ENCODE peak calls at places on chromosomes 6 and 20, in eight cellular contexts. A, Y, D, O, S, C, N and L are unnamed samples.

GRCh38 chr6:20918868-20919267 is 384.6 kb downstream of the CDKAL1 start:
- DNase-seq in D (no peak), S (peak; percentile 23), C (no peak), N (no peak), Y (no peak), A (no peak), O (no peak), L (no peak)

GRCh38 chr6:30075987-30076311 is 380 bp upstream of the RNF39 start:
- DNase-seq in C (no peak), N (no peak), O (no peak), S (no peak), Y (no peak), D (no peak), A (no peak), L (no peak)

GRCh38 chr6:44470106-44470446 is 82.6 kb downstream of the CDC5L start:
- DNase-seq in O (no peak), N (no peak), Y (no peak), S (no peak), A (no peak), D (no peak), C (no peak), L (no peak)

GRCh38 chr6:36586606-36587005 is 7.6 kb upstream of the SRSF3 start:
- DNase-seq in A (no peak), C (no peak), S (no peak), O (no peak), N (no peak), D (no peak), Y (no peak), L (no peak)

GRCh38 chr6:126017668-126018067 is 31.3 kb downstream of the TRMT11 start:
- DNase-seq in S (no peak), O (no peak), N (no peak), A (no peak), Y (no peak), D (no peak), C (no peak), L (no peak)

GRCh38 chr6:111642463-111643158 is 36.9 kb upstream of the TRAF3IP2 start:
- DNase-seq in N (peak; percentile 80), D (no peak), A (peak; percentile 27), O (peak; percentile 52), Y (no peak), C (peak; percentile 40), S (peak; percentile 84), L (no peak)

GRCh38 chr20:33575302-33575701 is 85.4 kb downstream of the CBFA2T2 start:
- DNase-seq in O (no peak), N (no peak), A (no peak), C (no peak), Y (no peak), S (no peak), D (no peak), L (no peak)

GRCh38 chr6:81865712-81866111 is 113.2 kb upstream of the TENT5A start:
- DNase-seq in N (no peak), Y (no peak), S (peak; percentile 52), D (no peak), C (no peak), O (no peak), A (peak; percentile 1), L (no peak)

GRCh38 chr6:131950767-131951575 is at the start of gene CCN2:
- DNase-seq in A (peak; percentile 83), Y (peak; percentile 33), O (peak; percentile 80), N (peak; percentile 85), S (peak; percentile 100), C (peak; percentile 93), D (peak; percentile 85), L (no peak)

GRCh38 chr20:48676125-48676524 is 151.7 kb downstream of the PREX1 start:
- DNase-seq in A (no peak), N (no peak), Y (no peak), O (no peak), C (no peak), S (no peak), D (peak; percentile 61), L (no peak)

GRCh38 chr6:34237722-34238506 is 1.2 kb downstream of the HMGA1 start:
- DNase-seq in D (peak; percentile 93), N (peak; percentile 67), A (peak; percentile 56), S (peak; percentile 31), Y (peak; percentile 68), C (peak; percentile 64), O (peak; percentile 45), L (no peak)

GRCh38 chr6:156662025-156662445 is 115.1 kb upstream of the ARID1B start:
- DNase-seq in O (no peak), Y (no peak), N (no peak), C (peak; percentile 90), D (no peak), S (no peak), A (peak; percentile 61), L (no peak)

GRCh38 chr20:57065646-57066045 is 200.8 kb downstream of the BMP7 start:
- DNase-seq in Y (no peak), A (no peak), N (no peak), S (peak; percentile 34), D (no peak), O (no peak), C (no peak), L (no peak)

DNA sequence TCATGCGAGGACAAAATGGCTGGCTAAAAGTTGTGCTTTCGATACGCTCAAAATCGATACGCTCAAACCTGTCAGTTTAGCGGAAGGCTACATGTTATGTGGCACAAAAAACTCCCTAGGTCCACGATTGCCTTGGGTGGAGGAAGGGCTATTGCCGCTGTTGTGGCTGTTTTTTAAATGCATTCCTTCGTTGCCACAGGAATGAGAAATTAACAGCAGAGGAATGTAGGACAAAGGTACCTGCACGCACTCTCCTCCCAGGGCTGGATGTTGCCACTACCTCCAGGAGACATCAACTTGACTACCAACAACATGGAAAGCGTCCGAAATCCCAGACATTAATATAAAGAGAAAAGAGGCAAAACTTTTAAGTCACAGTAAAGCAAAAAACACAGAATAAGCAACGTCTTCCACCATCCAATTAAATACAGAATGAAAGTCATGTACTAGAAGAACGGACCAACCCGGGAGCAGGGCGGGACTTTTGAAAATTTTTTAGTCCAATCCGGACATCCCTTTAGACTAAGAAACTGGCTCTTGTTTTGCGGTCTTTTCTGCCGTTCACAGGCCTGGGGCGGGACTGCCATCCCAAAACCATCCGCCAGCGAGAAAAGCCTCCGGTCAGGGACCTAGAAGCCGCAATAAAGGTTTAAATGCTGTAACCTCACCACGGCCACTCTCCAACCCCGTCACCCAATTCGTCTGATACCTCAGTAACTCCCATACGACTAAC is 32.1 kb upstream of the HFE start:
- DNase-seq in N (peak; percentile 86), Y (peak; percentile 63), C (peak; percentile 82), S (peak; percentile 98), A (peak; percentile 70), D (peak; percentile 93), O (peak; percentile 66), L (peak; percentile 30)
- TF ChIP-seq CTCF in N (no peak), Y (no peak), C (no peak), S (peak; percentile 30), A (no peak), D (peak; percentile 15), O (no peak), L (no peak)

GRCh38 chr6:128305228-128305627 is 215.2 kb downstream of the PTPRK start:
- DNase-seq in Y (no peak), O (no peak), D (no peak), C (no peak), A (no peak), S (peak; percentile 39), N (no peak), L (no peak)

GRCh38 chr6:128305976-128306375 is 214.4 kb downstream of the PTPRK start:
- DNase-seq in C (no peak), S (peak; percentile 18), N (no peak), D (no peak), O (no peak), Y (no peak), A (no peak), L (no peak)

GRCh38 chr6:128307671-128308070 is 212.7 kb downstream of the PTPRK start:
- DNase-seq in Y (no peak), O (no peak), A (no peak), C (no peak), D (no peak), N (no peak), S (no peak), L (no peak)

GRCh38 chr6:128303870-128304269 is 216.5 kb downstream of the PTPRK start:
- DNase-seq in O (no peak), C (no peak), N (no peak), Y (no peak), S (peak; percentile 10), D (no peak), A (no peak), L (no peak)

DNA sequence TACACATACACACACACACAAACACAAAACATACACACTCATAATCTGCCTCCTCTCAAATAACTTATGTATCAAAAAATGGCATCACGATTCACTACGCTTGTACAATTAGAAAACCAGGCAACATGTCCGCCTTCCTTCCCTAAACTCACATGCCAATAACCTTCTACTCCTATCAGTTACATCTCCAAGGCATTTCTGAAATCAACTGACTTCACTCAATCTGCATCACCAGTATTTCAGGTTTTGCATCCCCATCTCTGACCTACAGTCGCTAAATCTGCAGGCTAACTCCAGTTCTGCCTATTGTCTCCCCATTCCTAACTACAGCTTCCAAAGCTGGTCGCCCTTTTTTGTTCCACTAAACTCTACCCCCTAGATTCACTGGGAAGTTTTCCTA is 217.5 kb downstream of the PTPRK start:
- DNase-seq in D (no peak), O (no peak), A (no peak), S (no peak), N (no peak), Y (no peak), C (no peak), L (no peak)
- TF ChIP-seq CTCF in D (no peak), O (no peak), A (no peak), S (no peak), N (no peak), Y (no peak), C (no peak), L (no peak)

DNA sequence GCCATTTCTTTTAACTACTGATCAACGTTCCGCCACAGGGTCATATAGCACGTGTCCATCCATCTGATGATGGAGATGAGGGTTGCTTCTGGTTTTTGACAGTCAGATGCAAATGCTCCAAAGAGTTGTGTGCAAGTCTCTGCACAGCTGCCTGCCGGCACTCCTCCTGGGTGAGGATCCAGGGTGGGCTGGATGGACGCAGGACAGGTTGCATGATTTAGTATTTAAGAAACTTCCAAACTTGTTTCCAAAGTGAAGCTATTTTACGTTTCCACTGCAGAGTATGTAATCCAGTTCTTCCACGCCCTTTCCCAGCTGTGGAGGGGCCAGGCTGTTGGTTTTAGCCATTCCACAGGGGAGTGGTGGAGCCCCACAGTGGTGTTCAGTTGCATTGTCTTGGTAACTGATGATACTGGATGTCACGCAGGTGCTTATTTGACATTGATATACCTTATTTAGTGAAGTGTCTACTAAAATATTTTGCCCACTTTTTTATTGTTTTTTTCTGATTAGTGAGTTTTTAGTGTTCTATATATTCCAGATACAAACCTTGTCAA is 157.2 kb downstream of the THBS2 start:
- DNase-seq in D (no peak), S (peak; percentile 34), O (no peak), A (no peak), N (no peak), C (no peak), Y (no peak), L (no peak)
- TF ChIP-seq CTCF in D (no peak), S (peak; percentile 34), O (no peak), A (no peak), N (no peak), C (no peak), Y (no peak), L (no peak)

DNA sequence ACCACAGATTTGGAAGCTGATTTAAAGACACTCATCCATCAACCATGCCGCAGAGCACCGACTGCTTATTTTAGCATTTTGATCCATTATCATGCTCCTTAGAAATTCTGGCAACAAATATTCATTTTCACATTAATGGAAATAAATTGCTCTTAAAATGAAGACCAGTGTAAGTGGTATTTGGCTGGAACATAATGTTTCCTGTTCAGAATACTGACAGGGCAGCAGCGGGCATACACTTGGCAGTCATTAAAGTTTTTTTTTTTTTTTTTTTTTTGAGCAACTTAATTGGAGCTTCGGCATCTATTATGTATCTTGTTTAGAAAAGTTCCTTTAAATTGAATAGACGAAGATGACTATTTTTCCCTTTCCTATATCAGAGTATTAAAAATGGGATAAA is 47.4 kb downstream of the MAP3K5 start:
- DNase-seq in O (no peak), D (no peak), N (no peak), S (no peak), C (no peak), A (no peak), Y (no peak), L (no peak)
- TF ChIP-seq CTCF in O (no peak), D (no peak), N (no peak), S (no peak), C (no peak), A (no peak), Y (no peak), L (no peak)